ENCODE peak calls at places on chromosomes 16 and 17, in ten cellular contexts. C is astrocyte of the cerebellum; A is neural progenitor cell; O is NCI-H1930; D is transverse colon; J is NCI-H2081; P is NCI-H1417; U is activated CD8-positive, alpha-beta T cell treated with anti-CD3 and anti-CD28 coated beads for 36 hours; G is fibroblast of mammary gland; Q is T1000. H is an unnamed sample.

GRCh38 chr17:57687642-57688041 is 57.5 kb downstream of the CCDC182 start:
- DNase-seq in C (no peak), A (no peak), O (no peak), D (no peak), J (no peak), P (no peak), U (no peak), G (no peak), Q (no peak), H (no peak)

GRCh38 chr17:77285594-77286390 is 145.0 kb downstream of the SEC14L1 start:
- DNase-seq in C (no peak), A (no peak), O (no peak), D (peak), J (peak), P (peak), U (no peak), G (peak), Q (peak), H (peak)

GRCh38 chr16:28521436-28521835 is 14.8 kb upstream of the IL27 start:
- DNase-seq in C (no peak), A (no peak), O (no peak), D (no peak), J (no peak), P (no peak), U (no peak), G (no peak), Q (no peak), H (no peak)

GRCh38 chr17:78910885-78911284 is 7.9 kb upstream of the CEP295NL start:
- DNase-seq in C (no peak), A (no peak), O (no peak), D (no peak), J (no peak), P (no peak), U (no peak), G (no peak), Q (no peak), H (no peak)

GRCh38 chr17:10769840-10770239 is 34.1 kb downstream of the TMEM238L start:
- DNase-seq in C (no peak), A (no peak), O (no peak), D (no peak), J (no peak), P (no peak), U (no peak), G (no peak), Q (no peak), H (no peak)

GRCh38 chr17:28147026-28147425 is 104.5 kb downstream of the NLK start:
- DNase-seq in C (no peak), A (no peak), O (peak), D (no peak), J (peak), P (peak), U (no peak), G (peak), Q (no peak), H (no peak)

GRCh38 chr16:67853670-67854069 is 6.2 kb upstream of the CENPT start:
- DNase-seq in C (no peak), A (no peak), O (no peak), D (no peak), J (no peak), P (no peak), U (no peak), G (no peak), Q (no peak), H (no peak)

GRCh38 chr16:75301804-75302203 is 50.4 kb upstream of the BCAR1 start:
- DNase-seq in C (no peak), A (no peak), O (no peak), D (no peak), J (no peak), P (no peak), U (no peak), G (no peak), Q (no peak), H (peak)

GRCh38 chr17:66126231-66126630 is 65.7 kb downstream of the CEP112 start:
- DNase-seq in C (no peak), A (no peak), O (no peak), D (no peak), J (no peak), P (no peak), U (no peak), G (peak), Q (no peak), H (peak)

GRCh38 chr17:606501-607243 is 108.0 kb downstream of the VPS53 start:
- DNase-seq in C (no peak), A (no peak), O (no peak), D (no peak), J (no peak), P (no peak), U (no peak), G (no peak), Q (no peak), H (peak)

GRCh38 chr16:12971216-12971615 is 69.8 kb downstream of the SHISA9 start:
- DNase-seq in C (peak), A (no peak), O (no peak), D (no peak), J (no peak), P (peak), U (no peak), G (peak), Q (no peak), H (no peak)

GRCh38 chr16:13478991-13479390 is 441.0 kb upstream of the ERCC4 start:
- DNase-seq in C (no peak), A (peak), O (no peak), D (no peak), J (no peak), P (no peak), U (no peak), G (no peak), Q (no peak), H (no peak)

GRCh38 chr16:48949636-48950035 is 332.0 kb downstream of the CBLN1 start:
- DNase-seq in C (no peak), A (no peak), O (no peak), D (no peak), J (no peak), P (no peak), U (no peak), G (no peak), Q (peak), H (no peak)

GRCh38 chr17:21299981-21300600 is 15.6 kb downstream of the MAP2K3 start:
- DNase-seq in C (no peak), A (no peak), O (no peak), D (no peak), J (no peak), P (no peak), U (no peak), G (no peak), Q (no peak), H (no peak)

GRCh38 chr16:78407191-78407590 is 307.7 kb downstream of the WWOX start:
- DNase-seq in C (peak), A (no peak), O (no peak), D (no peak), J (no peak), P (no peak), U (no peak), G (no peak), Q (no peak), H (peak)

GRCh38 chr17:7912927-7913524 is 3.1 kb downstream of the RNF227 start:
- DNase-seq in C (peak), A (peak), O (peak), D (no peak), J (peak), P (peak), U (peak), G (peak), Q (no peak), H (peak)

GRCh38 chr17:68356520-68356919 is 65.2 kb downstream of the ARSG start:
- DNase-seq in C (peak), A (no peak), O (no peak), D (peak), J (no peak), P (no peak), U (peak), G (no peak), Q (no peak), H (no peak)

GRCh38 chr16:30018731-30019158 is 4.3 kb upstream of the C16orf92 start:
- DNase-seq in C (no peak), A (no peak), O (no peak), D (no peak), J (no peak), P (no peak), U (peak), G (no peak), Q (no peak), H (no peak)

GRCh38 chr17:7883781-7884386 is 4.7 kb upstream of the CHD3 start:
- DNase-seq in C (no peak), A (no peak), O (no peak), D (no peak), J (peak), P (peak), U (peak), G (peak), Q (no peak), H (peak)

GRCh38 chr16:11179569-11179968 is 76.4 kb downstream of the SOCS1 start:
- DNase-seq in C (no peak), A (no peak), O (no peak), D (no peak), J (no peak), P (no peak), U (no peak), G (no peak), Q (no peak), H (no peak)

H was measured in GM23248.